ENCODE peak calls at places on chromosomes 6 and 20, in nine cellular contexts. T, P, Y, I, L, E, Z, C and V are unnamed samples.

GRCh38 chr6:133206942-133207341 is 34.2 kb upstream of the EYA4 start:
- DNase-seq in Y (no peak), I (no peak), E (no peak), P (no peak), C (no peak), L (no peak), T (no peak), Z (no peak), V (no peak)

GRCh38 chr6:161406633-161407032 is 132.8 kb upstream of the AGPAT4 start:
- DNase-seq in E (no peak), L (peak; percentile 39), C (no peak), Z (no peak), T (no peak), Y (no peak), I (peak; percentile 95), P (peak; percentile 92), V (no peak)

GRCh38 chr6:24632573-24632972 is 13.4 kb downstream of the KIAA0319 start:
- DNase-seq in E (no peak), I (no peak), P (no peak), L (no peak), Y (no peak), Z (no peak), T (no peak), C (no peak), V (no peak)

GRCh38 chr6:162917506-162917905 is 189.7 kb downstream of the PACRG start:
- DNase-seq in Z (no peak), L (no peak), Y (no peak), E (no peak), P (peak; percentile 58), T (no peak), I (no peak), C (no peak), V (no peak)

GRCh38 chr20:47878601-47879004 is 93.3 kb upstream of the SULF2 start:
- DNase-seq in E (no peak), T (no peak), C (no peak), I (peak; percentile 13), L (no peak), Z (no peak), Y (peak; percentile 59), P (no peak), V (no peak)

GRCh38 chr20:53642196-53643030 is 48.8 kb upstream of the ZNF217 start:
- DNase-seq in P (peak; percentile 68), L (peak; percentile 89), E (peak; percentile 65), I (peak; percentile 68), T (peak; percentile 99), C (peak; percentile 44), Y (peak; percentile 69), Z (peak; percentile 73), V (peak; percentile 84)

GRCh38 chr6:125859691-125860210 is 69.0 kb downstream of the NCOA7 start:
- DNase-seq in P (no peak), T (no peak), Z (no peak), Y (no peak), E (no peak), C (no peak), L (no peak), I (no peak), V (no peak)

GRCh38 chr6:153595903-153596302 is 443.1 kb upstream of the OPRM1 start:
- DNase-seq in L (no peak), Y (peak; percentile 5), T (no peak), I (peak; percentile 20), C (no peak), E (no peak), Z (no peak), P (peak; percentile 8), V (no peak)

GRCh38 chr20:61281286-61281795 is 29.3 kb downstream of the CDH4 start:
- DNase-seq in Y (no peak), I (no peak), P (no peak), E (no peak), L (no peak), Z (no peak), T (no peak), C (no peak), V (no peak)

GRCh38 chr6:33425668-33426577 is 6.1 kb downstream of the SYNGAP1 start:
- DNase-seq in Z (peak; percentile 68), C (peak; percentile 91), Y (peak; percentile 87), I (peak; percentile 82), E (peak; percentile 92), L (peak; percentile 63), P (peak; percentile 83), T (peak; percentile 73), V (peak; percentile 87)

GRCh38 chr20:4902788-4903187 is 98.5 kb downstream of the SLC23A2 start:
- DNase-seq in C (no peak), T (no peak), L (no peak), Z (no peak), Y (no peak), E (no peak), I (no peak), P (no peak), V (no peak)

GRCh38 chr6:35084511-35085203 is 56.5 kb downstream of the TCP11 start:
- DNase-seq in T (no peak), C (no peak), I (no peak), Z (no peak), L (no peak), P (no peak), E (no peak), Y (no peak), V (no peak)
- H3K27ac ChIP-seq in T (no peak overlapping the region), C (no peak overlapping the region), I (no peak overlapping the region), Z (no peak overlapping the region), L (no peak overlapping the region), P (no peak overlapping the region), E (no peak overlapping the region), Y (no peak overlapping the region), V (no peak overlapping the region)

DNA sequence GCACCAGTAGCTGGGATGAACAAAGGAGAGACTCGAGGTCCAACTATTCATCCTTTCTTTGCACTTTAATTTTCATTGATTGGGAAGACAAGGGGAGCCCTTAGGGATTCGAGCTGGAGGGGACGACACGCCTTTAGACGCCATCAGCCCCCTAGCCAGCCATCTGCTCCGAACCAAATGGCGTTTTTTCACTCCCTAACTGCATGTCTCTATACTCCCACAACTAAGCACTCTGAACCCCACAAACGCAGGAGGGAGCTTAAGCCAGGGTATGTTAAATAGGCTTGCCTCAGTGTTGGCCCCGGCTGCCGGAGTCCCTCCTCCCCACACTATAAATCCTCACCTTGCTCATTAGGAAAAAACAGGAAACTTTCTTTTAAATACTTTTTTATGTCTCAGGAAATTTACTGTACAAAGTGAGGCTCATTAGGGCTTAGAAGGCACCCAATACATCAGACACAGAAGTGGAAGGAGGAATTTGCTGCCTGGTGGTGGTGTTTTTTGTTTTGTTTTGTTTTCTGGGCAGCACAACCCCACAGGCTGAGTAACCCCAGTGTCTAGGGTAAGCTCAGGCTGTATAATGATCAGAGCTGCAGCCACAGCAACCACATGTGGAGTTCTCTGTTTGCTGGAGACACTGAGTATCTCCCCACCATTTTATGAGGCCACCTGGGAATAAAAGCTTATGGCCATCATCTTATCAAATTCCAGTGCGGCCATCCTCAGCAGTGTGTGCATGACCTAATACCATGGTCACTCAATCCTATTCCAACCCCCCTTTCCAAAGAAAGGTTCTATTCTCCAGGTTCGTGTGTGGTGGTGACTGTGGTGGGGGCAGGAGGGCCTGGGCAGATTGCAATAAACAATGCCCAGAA is 3.2 kb upstream of the DLL1 start:
- DNase-seq in C (no peak), I (no peak), L (no peak), T (no peak), Z (no peak), Y (no peak), P (no peak), E (peak; percentile 71), V (no peak)
- TF ChIP-seq EZH2 in C (no peak), I (no peak), L (no peak), T (peak; percentile 55), Z (no peak), Y (no peak), P (no peak), E (no peak), V (no peak)

GRCh38 chr6:56843476-56844349 is 111.2 kb upstream of the BEND6 start:
- DNase-seq in Y (peak; percentile 84), P (peak; percentile 77), Z (peak; percentile 91), T (peak; percentile 77), C (peak; percentile 94), E (peak; percentile 94), L (peak; percentile 78), I (peak; percentile 81), V (no peak)
- TF ChIP-seq CTCF in Y (peak; percentile 68), P (peak; percentile 52), Z (peak; percentile 74), T (peak; percentile 75), C (peak; percentile 65), E (peak; percentile 66), L (peak; percentile 43), I (peak; percentile 49), V (no peak)

DNA sequence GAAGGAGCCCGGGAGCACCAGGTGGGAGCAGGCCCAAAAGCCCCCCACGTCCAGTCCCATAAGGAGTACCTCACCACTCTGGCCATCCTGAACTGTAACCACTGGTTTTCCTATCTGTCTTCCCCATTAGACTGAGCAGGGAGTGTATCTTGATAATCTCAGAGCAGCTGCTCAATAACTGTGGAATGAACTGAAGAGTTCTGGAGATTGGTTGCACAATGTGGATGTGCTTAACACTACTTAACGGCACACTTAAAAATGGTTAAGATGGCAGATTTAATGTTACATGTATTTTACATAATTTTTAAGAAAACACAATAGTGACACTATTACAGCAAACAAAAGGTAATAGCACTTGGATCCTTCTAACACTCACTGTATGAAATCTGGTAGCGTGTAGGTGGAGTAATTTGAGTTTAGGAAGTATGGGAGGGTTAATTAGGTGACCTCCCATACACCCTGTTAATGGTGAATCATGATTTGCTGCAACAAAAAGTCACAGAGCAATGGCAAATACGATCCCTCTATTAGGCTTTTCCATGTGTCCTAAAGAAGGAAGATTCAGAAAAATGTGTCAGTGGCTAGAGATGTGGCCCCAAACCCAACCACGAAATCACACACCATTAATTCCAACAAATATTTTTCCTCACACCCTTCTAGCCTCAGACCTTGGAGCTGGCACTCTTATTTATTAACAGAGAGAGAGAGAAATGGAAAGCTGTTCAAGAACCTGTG is 18.4 kb downstream of the TRAM2 start:
- DNase-seq in I (no peak), Y (no peak), C (no peak), P (peak; percentile 43), Z (no peak), T (no peak), L (no peak), E (no peak), V (no peak)
- H3K27ac ChIP-seq in I (no peak overlapping the region), Y (no peak overlapping the region), C (peak overlapping the region; percentile 74), P (peak overlapping the region; percentile 83), Z (peak overlapping the region; percentile 85), T (no peak overlapping the region), L (no peak overlapping the region), E (peak overlapping the region; percentile 1), V (no peak overlapping the region)